ENCODE peak calls at places on chromosomes 5 and 9, in nine cellular contexts. E is HCEC 1CT; S is glutamatergic neuron; X is endodermal cell; N is globus pallidus; Z is SW480; H is T-helper 1 cell; B is effector memory CD8-positive, alpha-beta T cell; J is EL. G is an unnamed sample.

GRCh38 chr9:79335987-79336386 is 235.8 kb upstream of the TLE4 start:
- DNase-seq in E (no peak), S (no peak), X (no peak), N (no peak), Z (no peak), H (no peak), B (no peak), J (no peak), G (no peak)

GRCh38 chr9:92180669-92181181 is 65.5 kb upstream of the SPTLC1 start:
- DNase-seq in E (peak; percentile 91), S (no peak), X (peak; percentile 85), N (no peak), Z (peak; percentile 59), H (no peak), B (no peak), J (peak; percentile 88), G (no peak)

GRCh38 chr5:1380011-1380817 is 35.3 kb upstream of the CLPTM1L start:
- DNase-seq in E (no peak), S (peak; percentile 59), X (peak; percentile 91), N (peak; percentile 16), Z (no peak), H (peak; percentile 56), B (peak; percentile 61), J (no peak), G (no peak)

GRCh38 chr9:5113994-5114748 is 71.3 kb downstream of the INSL6 start:
- DNase-seq in E (no peak), S (no peak), X (peak; percentile 34), N (no peak), Z (no peak), H (no peak), B (no peak), J (no peak), G (no peak)

GRCh38 chr5:29983528-29984152 is 1209.8 kb upstream of the CDH6 start:
- DNase-seq in E (no peak), S (no peak), X (no peak), N (no peak), Z (no peak), H (no peak), B (no peak), J (no peak), G (no peak)

GRCh38 chr5:23930985-23931384 is 423.6 kb downstream of the PRDM9 start:
- DNase-seq in E (no peak), S (no peak), X (no peak), N (no peak), Z (no peak), H (no peak), B (no peak), J (no peak), G (no peak)

GRCh38 chr9:134188421-134189166 is 24.2 kb upstream of the RNU6ATAC start:
- DNase-seq in E (no peak), S (peak; percentile 62), X (peak; percentile 43), N (no peak), Z (no peak), H (no peak), B (no peak), J (no peak), G (no peak)

GRCh38 chr9:120919639-120920494 is 6.7 kb downstream of the TRAF1 start:
- DNase-seq in E (no peak), S (no peak), X (no peak), N (no peak), Z (no peak), H (no peak), B (peak; percentile 41), J (no peak), G (no peak)

GRCh38 chr9:84808416-84808815 is 138.9 kb downstream of the NTRK2 start:
- DNase-seq in E (no peak), S (no peak), X (no peak), N (no peak), Z (no peak), H (no peak), B (no peak), J (peak; percentile 46), G (no peak)

GRCh38 chr9:75699625-75700251 is 190.7 kb upstream of the PCSK5 start:
- DNase-seq in E (no peak), S (no peak), X (no peak), N (no peak), Z (no peak), H (no peak), B (no peak), J (no peak), G (no peak)

GRCh38 chr5:2207966-2208544 is 325.3 kb upstream of the IRX4 start:
- DNase-seq in E (no peak), S (peak; percentile 85), X (peak; percentile 91), N (no peak), Z (peak; percentile 43), H (no peak), B (no peak), J (no peak), G (peak; percentile 7)

GRCh38 chr5:76582252-76583162 is 40.7 kb downstream of the F2RL2 start:
- DNase-seq in E (no peak), S (no peak), X (no peak), N (no peak), Z (no peak), H (peak; percentile 43), B (no peak), J (no peak), G (no peak)

GRCh38 chr5:119269061-119269579 is 86.7 kb upstream of the TNFAIP8 start:
- DNase-seq in E (peak; percentile 19), S (no peak), X (peak; percentile 71), N (peak; percentile 15), Z (peak; percentile 61), H (peak; percentile 64), B (no peak), J (peak; percentile 41), G (peak; percentile 54)

GRCh38 chr9:33868430-33869000 is 51.6 kb downstream of the UBE2R2 start:
- DNase-seq in E (peak; percentile 22), S (no peak), X (no peak), N (no peak), Z (no peak), H (no peak), B (no peak), J (peak; percentile 36), G (no peak)

GRCh38 chr5:54242287-54242686 is 68.1 kb downstream of the ARL15 start:
- DNase-seq in E (no peak), S (no peak), X (no peak), N (no peak), Z (no peak), H (no peak), B (no peak), J (no peak), G (no peak)

GRCh38 chr9:4097490-4097889 is 202.4 kb downstream of the GLIS3 start:
- DNase-seq in E (no peak), S (no peak), X (no peak), N (no peak), Z (no peak), H (no peak), B (no peak), J (peak; percentile 29), G (no peak)

GRCh38 chr9:14127656-14128055 is 186.3 kb downstream of the NFIB start:
- DNase-seq in E (no peak), S (no peak), X (no peak), N (no peak), Z (no peak), H (no peak), B (no peak), J (no peak), G (no peak)

GRCh38 chr9:14733130-14733529 is 10.6 kb upstream of the CER1 start:
- DNase-seq in E (no peak), S (no peak), X (no peak), N (no peak), Z (no peak), H (no peak), B (no peak), J (no peak), G (no peak)

GRCh38 chr5:151040211-151040747 is 19.9 kb downstream of the GPX3 start:
- DNase-seq in E (peak; percentile 57), S (no peak), X (no peak), N (no peak), Z (peak; percentile 74), H (no peak), B (no peak), J (no peak), G (no peak)